ENCODE peak calls at places on chromosomes 4 and X, in five cellular contexts. One of them, this sample, is unnamed.

GRCh38 chr4:71210831-71211230 is 128.0 kb upstream of the SLC4A4 start:
- DNase-seq in SJSA1: no peak
- DNase-seq in stomach: no peak
- DNase-seq in ELR: no peak
- DNase-seq in stimulated activated CD4-positive, alpha-beta T cell treated with anti-CD3 and anti-CD28 coated beads, Interleukin-12 subunit alpha, Interleukin-12 subunit beta, amount 100 ng/mL, for 4 hours: no peak
- DNase-seq in this sample: no peak

GRCh38 chr4:97475621-97476020 is 667.7 kb downstream of the STPG2 start:
- DNase-seq in ELR: no peak
- DNase-seq in SJSA1: no peak
- DNase-seq in stomach: no peak
- DNase-seq in stimulated activated CD4-positive, alpha-beta T cell treated with anti-CD3 and anti-CD28 coated beads, Interleukin-12 subunit alpha, Interleukin-12 subunit beta, amount 100 ng/mL, for 4 hours: no peak
- DNase-seq in this sample: no peak

GRCh38 chr4:1535926-1536578 is 129.8 kb upstream of the NKX1-1 start:
- DNase-seq in SJSA1: no peak
- DNase-seq in stomach: no peak
- DNase-seq in ELR: no peak
- DNase-seq in stimulated activated CD4-positive, alpha-beta T cell treated with anti-CD3 and anti-CD28 coated beads, Interleukin-12 subunit alpha, Interleukin-12 subunit beta, amount 100 ng/mL, for 4 hours: no peak
- DNase-seq in this sample: no peak

GRCh38 chrX:75746891-75747639 is 38.0 kb downstream of the MAGEE2 start:
- DNase-seq in stomach: peak; percentile 42
- DNase-seq in ELR: peak; percentile 20
- DNase-seq in SJSA1: no peak
- DNase-seq in stimulated activated CD4-positive, alpha-beta T cell treated with anti-CD3 and anti-CD28 coated beads, Interleukin-12 subunit alpha, Interleukin-12 subunit beta, amount 100 ng/mL, for 4 hours: peak; percentile 42
- DNase-seq in this sample: peak; percentile 0

GRCh38 chrX:51892921-51893745 is at the start of gene MAGED1:
- DNase-seq in stomach: peak; percentile 89
- DNase-seq in SJSA1: peak; percentile 93
- DNase-seq in stimulated activated CD4-positive, alpha-beta T cell treated with anti-CD3 and anti-CD28 coated beads, Interleukin-12 subunit alpha, Interleukin-12 subunit beta, amount 100 ng/mL, for 4 hours: peak; percentile 65
- DNase-seq in ELR: peak; percentile 90
- DNase-seq in this sample: peak; percentile 86

GRCh38 chr4:101279377-101279871 is 67.9 kb downstream of the PPP3CA start:
- DNase-seq in ELR: peak; percentile 77
- DNase-seq in stimulated activated CD4-positive, alpha-beta T cell treated with anti-CD3 and anti-CD28 coated beads, Interleukin-12 subunit alpha, Interleukin-12 subunit beta, amount 100 ng/mL, for 4 hours: no peak
- DNase-seq in SJSA1: peak; percentile 60
- DNase-seq in stomach: no peak
- DNase-seq in this sample: no peak

GRCh38 chr4:55336138-55337034 is 9.7 kb upstream of the SRD5A3 start:
- DNase-seq in stimulated activated CD4-positive, alpha-beta T cell treated with anti-CD3 and anti-CD28 coated beads, Interleukin-12 subunit alpha, Interleukin-12 subunit beta, amount 100 ng/mL, for 4 hours: no peak
- DNase-seq in SJSA1: no peak
- DNase-seq in stomach: no peak
- DNase-seq in ELR: no peak
- DNase-seq in this sample: no peak

GRCh38 chr4:25861422-25861926 is 1.3 kb downstream of the SEL1L3 start:
- DNase-seq in ELR: no peak
- DNase-seq in stomach: no peak
- DNase-seq in stimulated activated CD4-positive, alpha-beta T cell treated with anti-CD3 and anti-CD28 coated beads, Interleukin-12 subunit alpha, Interleukin-12 subunit beta, amount 100 ng/mL, for 4 hours: no peak
- DNase-seq in SJSA1: no peak
- DNase-seq in this sample: peak; percentile 17

GRCh38 chr4:112284662-112285411 is 867 bp downstream of the TIFA start:
- DNase-seq in stimulated activated CD4-positive, alpha-beta T cell treated with anti-CD3 and anti-CD28 coated beads, Interleukin-12 subunit alpha, Interleukin-12 subunit beta, amount 100 ng/mL, for 4 hours: no peak
- DNase-seq in stomach: no peak
- DNase-seq in ELR: peak; percentile 32
- DNase-seq in SJSA1: no peak
- DNase-seq in this sample: peak; percentile 56

GRCh38 chrX:72003811-72004750 is 93.4 kb downstream of the NHSL2 start:
- DNase-seq in ELR: peak; percentile 27
- DNase-seq in stomach: peak; percentile 44
- DNase-seq in stimulated activated CD4-positive, alpha-beta T cell treated with anti-CD3 and anti-CD28 coated beads, Interleukin-12 subunit alpha, Interleukin-12 subunit beta, amount 100 ng/mL, for 4 hours: no peak
- DNase-seq in SJSA1: no peak
- DNase-seq in this sample: no peak

GRCh38 chr4:13399257-13399656 is 84.9 kb downstream of the RAB28 start:
- DNase-seq in stimulated activated CD4-positive, alpha-beta T cell treated with anti-CD3 and anti-CD28 coated beads, Interleukin-12 subunit alpha, Interleukin-12 subunit beta, amount 100 ng/mL, for 4 hours: no peak
- DNase-seq in ELR: peak; percentile 21
- DNase-seq in stomach: no peak
- DNase-seq in SJSA1: no peak
- DNase-seq in this sample: no peak

GRCh38 chr4:35151816-35152572 is 1092.3 kb downstream of the ARAP2 start:
- DNase-seq in stimulated activated CD4-positive, alpha-beta T cell treated with anti-CD3 and anti-CD28 coated beads, Interleukin-12 subunit alpha, Interleukin-12 subunit beta, amount 100 ng/mL, for 4 hours: no peak
- DNase-seq in stomach: no peak
- DNase-seq in ELR: peak; percentile 55
- DNase-seq in SJSA1: no peak
- DNase-seq in this sample: no peak

GRCh38 chr4:181971973-181972372 is 271.2 kb upstream of the TENM3 start:
- DNase-seq in stomach: no peak
- DNase-seq in stimulated activated CD4-positive, alpha-beta T cell treated with anti-CD3 and anti-CD28 coated beads, Interleukin-12 subunit alpha, Interleukin-12 subunit beta, amount 100 ng/mL, for 4 hours: no peak
- DNase-seq in SJSA1: no peak
- DNase-seq in ELR: no peak
- DNase-seq in this sample: no peak

GRCh38 chrX:12881914-12882313 is 15.0 kb downstream of the TLR7 start:
- DNase-seq in SJSA1: no peak
- DNase-seq in stimulated activated CD4-positive, alpha-beta T cell treated with anti-CD3 and anti-CD28 coated beads, Interleukin-12 subunit alpha, Interleukin-12 subunit beta, amount 100 ng/mL, for 4 hours: no peak
- DNase-seq in ELR: no peak
- DNase-seq in stomach: no peak
- DNase-seq in this sample: no peak

GRCh38 chrX:114964374-114964773 is 53.0 kb downstream of the IL13RA2 start:
- DNase-seq in ELR: no peak
- DNase-seq in stimulated activated CD4-positive, alpha-beta T cell treated with anti-CD3 and anti-CD28 coated beads, Interleukin-12 subunit alpha, Interleukin-12 subunit beta, amount 100 ng/mL, for 4 hours: no peak
- DNase-seq in stomach: no peak
- DNase-seq in SJSA1: no peak
- DNase-seq in this sample: no peak

GRCh38 chrX:145099204-145099603 is 148.1 kb upstream of the SPANXN1 start:
- DNase-seq in stimulated activated CD4-positive, alpha-beta T cell treated with anti-CD3 and anti-CD28 coated beads, Interleukin-12 subunit alpha, Interleukin-12 subunit beta, amount 100 ng/mL, for 4 hours: no peak
- DNase-seq in SJSA1: no peak
- DNase-seq in ELR: no peak
- DNase-seq in stomach: no peak
- DNase-seq in this sample: no peak

GRCh38 chrX:151713859-151714258 is 2.0 kb upstream of the FATE1 start:
- DNase-seq in ELR: peak; percentile 21
- DNase-seq in stimulated activated CD4-positive, alpha-beta T cell treated with anti-CD3 and anti-CD28 coated beads, Interleukin-12 subunit alpha, Interleukin-12 subunit beta, amount 100 ng/mL, for 4 hours: no peak
- DNase-seq in stomach: no peak
- DNase-seq in SJSA1: no peak
- DNase-seq in this sample: no peak

GRCh38 chr4:71907782-71908181 is 123.9 kb upstream of the GC start:
- DNase-seq in ELR: no peak
- DNase-seq in stimulated activated CD4-positive, alpha-beta T cell treated with anti-CD3 and anti-CD28 coated beads, Interleukin-12 subunit alpha, Interleukin-12 subunit beta, amount 100 ng/mL, for 4 hours: no peak
- DNase-seq in SJSA1: no peak
- DNase-seq in stomach: no peak
- DNase-seq in this sample: no peak